ENCODE peak calls at places on chromosomes 1 and 21, in four cellular contexts. One of them, this sample, is unnamed.

GRCh38 chr1:186146971-186147370 is 228.1 kb downstream of the TPR start:
- DNase-seq in neuronal stem cell: no peak
- DNase-seq in posterior vena cava: no peak
- DNase-seq in left lung: no peak
- DNase-seq in this sample: no peak

GRCh38 chr1:234533034-234533571 is 54.1 kb upstream of the TARBP1 start:
- DNase-seq in left lung: no peak
- DNase-seq in neuronal stem cell: no peak
- DNase-seq in posterior vena cava: peak
- DNase-seq in this sample: peak

GRCh38 chr1:94580367-94581115 is 39.0 kb upstream of the F3 start:
- DNase-seq in neuronal stem cell: no peak
- DNase-seq in posterior vena cava: no peak
- DNase-seq in left lung: no peak
- DNase-seq in this sample: no peak

GRCh38 chr1:37476460-37477197 is 2.2 kb downstream of the ZC3H12A start:
- DNase-seq in posterior vena cava: peak
- DNase-seq in neuronal stem cell: no peak
- DNase-seq in left lung: peak
- DNase-seq in this sample: no peak

GRCh38 chr1:1063945-1064831 is 9.9 kb downstream of the RNF223 start:
- DNase-seq in posterior vena cava: no peak
- DNase-seq in neuronal stem cell: no peak
- DNase-seq in left lung: peak
- DNase-seq in this sample: no peak

GRCh38 chr1:226871636-226872327 is 1.4 kb downstream of the PSEN2 start:
- DNase-seq in neuronal stem cell: no peak
- DNase-seq in left lung: no peak
- DNase-seq in posterior vena cava: peak
- DNase-seq in this sample: no peak

GRCh38 chr1:22115281-22115680 is 27.6 kb downstream of the WNT4 start:
- DNase-seq in neuronal stem cell: no peak
- DNase-seq in posterior vena cava: no peak
- DNase-seq in left lung: peak
- DNase-seq in this sample: no peak

GRCh38 chr1:62946516-62946915 is 162.6 kb downstream of the ATG4C start:
- DNase-seq in left lung: no peak
- DNase-seq in neuronal stem cell: no peak
- DNase-seq in posterior vena cava: no peak
- DNase-seq in this sample: no peak

GRCh38 chr1:7046314-7046713 is 261.1 kb downstream of the CAMTA1 start:
- DNase-seq in posterior vena cava: no peak
- DNase-seq in neuronal stem cell: peak
- DNase-seq in left lung: no peak
- DNase-seq in this sample: peak

GRCh38 chr1:215835951-215836350 is 268.8 kb downstream of the KCTD3 start:
- DNase-seq in left lung: no peak
- DNase-seq in neuronal stem cell: no peak
- DNase-seq in posterior vena cava: no peak
- DNase-seq in this sample: no peak

GRCh38 chr1:110326826-110327225 is 12.4 kb upstream of the RBM15 start:
- DNase-seq in posterior vena cava: no peak
- DNase-seq in left lung: no peak
- DNase-seq in neuronal stem cell: no peak
- DNase-seq in this sample: no peak

GRCh38 chr21:46136739-46137349 is 18.5 kb downstream of the FTCD start:
- DNase-seq in posterior vena cava: no peak
- DNase-seq in left lung: no peak
- DNase-seq in neuronal stem cell: no peak
- DNase-seq in this sample: no peak

GRCh38 chr1:209780276-209780675 is 4.1 kb downstream of the C1orf74 start:
- DNase-seq in left lung: no peak
- DNase-seq in posterior vena cava: no peak
- DNase-seq in neuronal stem cell: no peak
- DNase-seq in this sample: no peak

GRCh38 chr21:43648171-43648570 is 11.1 kb downstream of the HSF2BP start:
- DNase-seq in posterior vena cava: no peak
- DNase-seq in left lung: no peak
- DNase-seq in neuronal stem cell: no peak
- DNase-seq in this sample: no peak

GRCh38 chr1:161071886-161072371 is 2.2 kb upstream of the ARHGAP30 start:
- DNase-seq in neuronal stem cell: no peak
- DNase-seq in posterior vena cava: no peak
- DNase-seq in left lung: peak
- DNase-seq in this sample: no peak

GRCh38 chr1:89894210-89894668 is 73.4 kb downstream of the LRRC8D start:
- DNase-seq in posterior vena cava: no peak
- DNase-seq in left lung: no peak
- DNase-seq in neuronal stem cell: no peak
- DNase-seq in this sample: no peak

GRCh38 chr1:43034778-43035177 is 76.1 kb upstream of the SLC2A1 start:
- DNase-seq in neuronal stem cell: no peak
- DNase-seq in posterior vena cava: no peak
- DNase-seq in left lung: no peak
- DNase-seq in this sample: no peak

GRCh38 chr1:219444469-219444868 is 168.4 kb downstream of the ZC3H11B start:
- DNase-seq in neuronal stem cell: no peak
- DNase-seq in left lung: no peak
- DNase-seq in posterior vena cava: no peak
- DNase-seq in this sample: no peak

GRCh38 chr1:16139473-16139962 is 16.4 kb downstream of the EPHA2 start:
- DNase-seq in neuronal stem cell: no peak
- DNase-seq in posterior vena cava: no peak
- DNase-seq in left lung: no peak
- DNase-seq in this sample: no peak

GRCh38 chr1:19639999-19640362 is 4.1 kb upstream of the NBL1 start:
- DNase-seq in left lung: no peak
- DNase-seq in neuronal stem cell: no peak
- DNase-seq in posterior vena cava: no peak
- DNase-seq in this sample: peak

GRCh38 chr1:50929376-50929958 is 30.6 kb downstream of the FAF1 start:
- DNase-seq in left lung: no peak
- DNase-seq in posterior vena cava: no peak
- DNase-seq in neuronal stem cell: no peak
- DNase-seq in this sample: no peak

GRCh38 chr21:41008971-41009370 is 159.0 kb upstream of the BACE2 start:
- DNase-seq in neuronal stem cell: no peak
- DNase-seq in posterior vena cava: no peak
- DNase-seq in left lung: no peak
- DNase-seq in this sample: no peak

GRCh38 chr1:16187748-16188401 is 24.6 kb downstream of the ARHGEF19 start:
- DNase-seq in left lung: peak
- DNase-seq in neuronal stem cell: no peak
- DNase-seq in posterior vena cava: peak
- DNase-seq in this sample: peak

GRCh38 chr1:92994105-92994712 is 32.9 kb upstream of the DIPK1A start:
- DNase-seq in neuronal stem cell: peak
- DNase-seq in posterior vena cava: no peak
- DNase-seq in left lung: no peak
- DNase-seq in this sample: no peak

GRCh38 chr1:98793136-98793535 is 131.6 kb downstream of the SNX7 start:
- DNase-seq in neuronal stem cell: no peak
- DNase-seq in left lung: no peak
- DNase-seq in posterior vena cava: no peak
- DNase-seq in this sample: no peak

GRCh38 chr1:67716800-67717199 is 31.8 kb downstream of the GADD45A start:
- DNase-seq in left lung: no peak
- DNase-seq in neuronal stem cell: no peak
- DNase-seq in posterior vena cava: no peak
- DNase-seq in this sample: peak

GRCh38 chr1:78678324-78678723 is 28.7 kb downstream of the IFI44 start:
- DNase-seq in neuronal stem cell: no peak
- DNase-seq in left lung: no peak
- DNase-seq in posterior vena cava: no peak
- DNase-seq in this sample: no peak

GRCh38 chr1:47558601-47559593 is 121.1 kb downstream of the FOXD2 start:
- DNase-seq in left lung: no peak
- DNase-seq in posterior vena cava: no peak
- DNase-seq in neuronal stem cell: no peak
- DNase-seq in this sample: peak

GRCh38 chr21:37231671-37232070 is 35.5 kb downstream of the VPS26C start:
- DNase-seq in neuronal stem cell: no peak
- DNase-seq in left lung: no peak
- DNase-seq in posterior vena cava: no peak
- DNase-seq in this sample: no peak

GRCh38 chr1:156726549-156727226 is 1.6 kb upstream of the METTL25B start:
- DNase-seq in posterior vena cava: no peak
- DNase-seq in left lung: no peak
- DNase-seq in neuronal stem cell: no peak
- DNase-seq in this sample: no peak

GRCh38 chr1:26434161-26434752 is 2.1 kb downstream of the DHDDS start:
- DNase-seq in posterior vena cava: no peak
- DNase-seq in neuronal stem cell: no peak
- DNase-seq in left lung: no peak
- DNase-seq in this sample: peak

GRCh38 chr1:229238674-229239415 is 32.1 kb upstream of the RAB4A start:
- DNase-seq in neuronal stem cell: no peak
- DNase-seq in posterior vena cava: no peak
- DNase-seq in left lung: no peak
- DNase-seq in this sample: no peak

GRCh38 chr1:66294692-66295384 is 239.1 kb upstream of the SGIP1 start:
- DNase-seq in neuronal stem cell: no peak
- DNase-seq in posterior vena cava: no peak
- DNase-seq in left lung: no peak
- DNase-seq in this sample: no peak

GRCh38 chr1:163172596-163172995 is 30.1 kb downstream of the RGS5 start:
- DNase-seq in posterior vena cava: no peak
- DNase-seq in neuronal stem cell: no peak
- DNase-seq in left lung: no peak
- DNase-seq in this sample: no peak

GRCh38 chr1:232046531-232047283 is 420.1 kb downstream of the DISC1 start:
- DNase-seq in neuronal stem cell: no peak
- DNase-seq in left lung: no peak
- DNase-seq in posterior vena cava: no peak
- DNase-seq in this sample: peak

GRCh38 chr1:210448293-210448892 is 119.7 kb downstream of the HHAT start:
- DNase-seq in posterior vena cava: no peak
- DNase-seq in neuronal stem cell: peak
- DNase-seq in left lung: no peak
- DNase-seq in this sample: no peak

This sample was measured in epithelial cell of prostate.